ENCODE peak calls at places on chromosomes 2 and 18, in seven cellular contexts. Q, D, N, K, Y, P and F are unnamed samples.

GRCh38 chr2:195498176-195498575 is 158.8 kb upstream of the SLC39A10 start:
- DNase-seq in Q (peak), D (peak), N (no peak), K (peak), Y (no peak), P (no peak), F (no peak)

GRCh38 chr18:46740046-46740445 is 16.8 kb downstream of the ST8SIA5 start:
- DNase-seq in Q (no peak), D (no peak), N (no peak), K (no peak), Y (no peak), P (no peak), F (no peak)

GRCh38 chr2:29920130-29920577 is 1.2 kb downstream of the ALK start:
- DNase-seq in Q (peak), D (no peak), N (no peak), K (no peak), Y (no peak), P (no peak), F (peak)

GRCh38 chr18:66872277-66872676 is 268.4 kb upstream of the CDH19 start:
- DNase-seq in Q (no peak), D (no peak), N (peak), K (no peak), Y (no peak), P (no peak), F (no peak)

GRCh38 chr2:203492965-203493364 is 42.1 kb downstream of the RAPH1 start:
- DNase-seq in Q (no peak), D (no peak), N (no peak), K (no peak), Y (no peak), P (no peak), F (no peak)

GRCh38 chr2:96540136-96540535 is 3.6 kb downstream of the ARID5A start:
- DNase-seq in Q (no peak), D (no peak), N (peak), K (no peak), Y (no peak), P (no peak), F (no peak)

GRCh38 chr2:86022661-86023365 is 82.9 kb downstream of the POLR1A start:
- DNase-seq in Q (no peak), D (no peak), N (no peak), K (no peak), Y (peak), P (no peak), F (no peak)

GRCh38 chr18:75340206-75340605 is 87.3 kb downstream of the SMIM21 start:
- DNase-seq in Q (no peak), D (no peak), N (no peak), K (no peak), Y (no peak), P (no peak), F (no peak)

GRCh38 chr2:240643093-240643810 is 18.0 kb downstream of the GPR35 start:
- DNase-seq in Q (no peak), D (no peak), N (peak), K (no peak), Y (no peak), P (peak), F (no peak)

GRCh38 chr2:201363857-201364560 is 6.9 kb upstream of the FLACC1 start:
- DNase-seq in Q (peak), D (peak), N (peak), K (no peak), Y (peak), P (no peak), F (no peak)

GRCh38 chr2:55010149-55010591 is 40.1 kb downstream of the RTN4 start:
- DNase-seq in Q (peak), D (no peak), N (no peak), K (no peak), Y (peak), P (peak), F (peak)

GRCh38 chr2:198961555-198961954 is 496.2 kb downstream of the SATB2 start:
- DNase-seq in Q (no peak), D (no peak), N (no peak), K (no peak), Y (no peak), P (no peak), F (no peak)

GRCh38 chr2:234308814-234309195 is 188.1 kb downstream of the ARL4C start:
- DNase-seq in Q (no peak), D (no peak), N (no peak), K (no peak), Y (peak), P (peak), F (no peak)

GRCh38 chr2:60958361-60958760 is 59.2 kb upstream of the PEX13 start:
- DNase-seq in Q (no peak), D (no peak), N (no peak), K (no peak), Y (no peak), P (no peak), F (no peak)

GRCh38 chr2:96527052-96527964 is 9.2 kb upstream of the ARID5A start:
- DNase-seq in Q (no peak), D (no peak), N (peak), K (no peak), Y (no peak), P (peak), F (peak)

GRCh38 chr18:45291616-45292612 is 323.4 kb upstream of the SLC14A2 start:
- DNase-seq in Q (peak), D (no peak), N (peak), K (no peak), Y (no peak), P (no peak), F (no peak)

GRCh38 chr2:230779141-230779523 is 66.5 kb downstream of the CAB39 start:
- DNase-seq in Q (no peak), D (no peak), N (no peak), K (no peak), Y (no peak), P (no peak), F (no peak)

GRCh38 chr2:49693961-49694360 is 539.6 kb upstream of the FSHR start:
- DNase-seq in Q (no peak), D (no peak), N (no peak), K (no peak), Y (no peak), P (no peak), F (no peak)

GRCh38 chr2:241193276-241193675 is 4.8 kb downstream of the ANO7 start:
- DNase-seq in Q (no peak), D (no peak), N (no peak), K (no peak), Y (no peak), P (no peak), F (no peak)

GRCh38 chr2:12284037-12284436 is 432.7 kb upstream of the TRIB2 start:
- DNase-seq in Q (no peak), D (no peak), N (no peak), K (no peak), Y (no peak), P (no peak), F (no peak)

GRCh38 chr2:31967790-31968189 is 43.0 kb downstream of the MEMO1 start:
- DNase-seq in Q (no peak), D (no peak), N (no peak), K (no peak), Y (no peak), P (no peak), F (no peak)

GRCh38 chr2:106193491-106193976 is 567 bp downstream of the UXS1 start:
- DNase-seq in Q (peak), D (peak), N (peak), K (no peak), Y (no peak), P (peak), F (peak)

GRCh38 chr2:101697124-101697793 is at the start of gene MAP4K4:
- DNase-seq in Q (peak), D (peak), N (peak), K (peak), Y (no peak), P (peak), F (peak)

GRCh38 chr2:198314559-198315153 is 510.3 kb downstream of the PLCL1 start:
- DNase-seq in Q (peak), D (peak), N (no peak), K (no peak), Y (peak), P (no peak), F (no peak)

GRCh38 chr18:72762505-72763122 is 105.2 kb downstream of the NETO1 start:
- DNase-seq in Q (peak), D (peak), N (peak), K (no peak), Y (peak), P (no peak), F (no peak)

GRCh38 chr2:38446418-38446817 is 69.3 kb upstream of the ATL2 start:
- DNase-seq in Q (peak), D (no peak), N (no peak), K (no peak), Y (no peak), P (no peak), F (no peak)

GRCh38 chr2:226618875-226619605 is 180.6 kb downstream of the IRS1 start:
- DNase-seq in Q (no peak), D (peak), N (peak), K (no peak), Y (no peak), P (no peak), F (no peak)

GRCh38 chr18:55261253-55261652 is 302.0 kb upstream of the CCDC68 start:
- DNase-seq in Q (no peak), D (peak), N (no peak), K (no peak), Y (no peak), P (no peak), F (no peak)

GRCh38 chr18:76188097-76188496 is 306.9 kb downstream of the ZNF516 start:
- DNase-seq in Q (no peak), D (no peak), N (no peak), K (no peak), Y (no peak), P (no peak), F (no peak)

GRCh38 chr18:12637901-12638633 is 19.8 kb downstream of the SPIRE1 start:
- DNase-seq in Q (no peak), D (no peak), N (no peak), K (no peak), Y (no peak), P (no peak), F (no peak)
- TF ChIP-seq TAF1 in Q (no peak), D (no peak), N (no peak), K (no peak), Y (no peak), P (no peak), F (no peak)

DNA sequence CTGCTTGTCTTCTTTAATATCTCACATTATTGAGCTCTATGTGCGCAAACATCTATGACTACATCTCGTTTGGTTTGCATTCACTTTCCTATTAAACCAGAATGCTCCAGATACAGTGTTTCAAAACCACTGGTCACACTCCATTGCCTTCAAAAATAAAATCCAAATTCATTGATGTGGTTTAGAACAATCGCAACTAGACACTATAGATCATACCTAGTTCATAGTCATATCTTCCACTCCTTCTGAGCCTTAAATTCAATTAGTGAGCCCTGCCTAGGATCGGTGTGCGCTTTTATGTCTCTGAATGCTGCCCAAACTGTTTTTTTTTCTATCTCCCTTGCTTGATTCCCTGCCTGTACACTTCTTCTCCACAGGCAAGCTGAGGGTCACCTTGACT is 238.5 kb upstream of the RGPD4 start:
- DNase-seq in Q (no peak), D (no peak), N (no peak), K (no peak), Y (no peak), P (no peak), F (no peak)
- TF ChIP-seq TAF1 in Q (no peak), D (no peak), N (no peak), K (no peak), Y (no peak), P (no peak), F (no peak)

GRCh38 chr2:148876190-148876588 is 1.2 kb downstream of the KIF5C start:
- DNase-seq in Q (no peak), D (no peak), N (peak), K (no peak), Y (no peak), P (peak), F (no peak)

GRCh38 chr2:148877403-148877740 is 2.3 kb downstream of the KIF5C start:
- DNase-seq in Q (no peak), D (no peak), N (no peak), K (no peak), Y (no peak), P (no peak), F (no peak)

GRCh38 chr2:148875387-148876051 is 492 bp downstream of the KIF5C start:
- DNase-seq in Q (no peak), D (no peak), N (peak), K (no peak), Y (no peak), P (peak), F (no peak)

GRCh38 chr2:148874868-148875341 is at the start of gene KIF5C:
- DNase-seq in Q (peak), D (peak), N (peak), K (peak), Y (peak), P (peak), F (peak)

GRCh38 chr2:148876589-148877402 is 1.8 kb downstream of the KIF5C start:
- DNase-seq in Q (peak), D (peak), N (peak), K (peak), Y (no peak), P (peak), F (no peak)
- TF ChIP-seq TAF1 in Q (no peak), D (no peak), N (no peak), K (no peak), Y (no peak), P (no peak), F (no peak)

GRCh38 chr2:75483878-75484277 is 76.9 kb downstream of the EVA1A start:
- DNase-seq in Q (no peak), D (no peak), N (no peak), K (no peak), Y (no peak), P (no peak), F (no peak)

GRCh38 chr2:75484840-75485239 is 75.9 kb downstream of the EVA1A start:
- DNase-seq in Q (no peak), D (no peak), N (no peak), K (no peak), Y (no peak), P (no peak), F (no peak)

GRCh38 chr2:75482398-75482797 is 78.3 kb downstream of the EVA1A start:
- DNase-seq in Q (no peak), D (no peak), N (no peak), K (no peak), Y (no peak), P (no peak), F (no peak)

GRCh38 chr2:75476778-75477177 is 84.0 kb downstream of the EVA1A start:
- DNase-seq in Q (no peak), D (no peak), N (no peak), K (no peak), Y (no peak), P (no peak), F (no peak)

GRCh38 chr2:75481041-75481836 is 79.5 kb downstream of the EVA1A start:
- DNase-seq in Q (peak), D (peak), N (peak), K (no peak), Y (no peak), P (no peak), F (no peak)
- TF ChIP-seq TAF1 in Q (no peak), D (no peak), N (no peak), K (no peak), Y (no peak), P (no peak), F (no peak)

GRCh38 chr2:72923833-72924352 is 6.6 kb downstream of the EMX1 start:
- DNase-seq in Q (no peak), D (no peak), N (peak), K (no peak), Y (no peak), P (no peak), F (peak)

GRCh38 chr2:72927066-72927465 is 9.7 kb downstream of the EMX1 start:
- DNase-seq in Q (no peak), D (no peak), N (no peak), K (no peak), Y (no peak), P (no peak), F (no peak)

GRCh38 chr2:72925328-72925943 is 8.1 kb downstream of the EMX1 start:
- DNase-seq in Q (no peak), D (no peak), N (peak), K (no peak), Y (no peak), P (peak), F (peak)

GRCh38 chr2:72926368-72926767 is 9.0 kb downstream of the EMX1 start:
- DNase-seq in Q (no peak), D (no peak), N (no peak), K (no peak), Y (no peak), P (no peak), F (no peak)

DNA sequence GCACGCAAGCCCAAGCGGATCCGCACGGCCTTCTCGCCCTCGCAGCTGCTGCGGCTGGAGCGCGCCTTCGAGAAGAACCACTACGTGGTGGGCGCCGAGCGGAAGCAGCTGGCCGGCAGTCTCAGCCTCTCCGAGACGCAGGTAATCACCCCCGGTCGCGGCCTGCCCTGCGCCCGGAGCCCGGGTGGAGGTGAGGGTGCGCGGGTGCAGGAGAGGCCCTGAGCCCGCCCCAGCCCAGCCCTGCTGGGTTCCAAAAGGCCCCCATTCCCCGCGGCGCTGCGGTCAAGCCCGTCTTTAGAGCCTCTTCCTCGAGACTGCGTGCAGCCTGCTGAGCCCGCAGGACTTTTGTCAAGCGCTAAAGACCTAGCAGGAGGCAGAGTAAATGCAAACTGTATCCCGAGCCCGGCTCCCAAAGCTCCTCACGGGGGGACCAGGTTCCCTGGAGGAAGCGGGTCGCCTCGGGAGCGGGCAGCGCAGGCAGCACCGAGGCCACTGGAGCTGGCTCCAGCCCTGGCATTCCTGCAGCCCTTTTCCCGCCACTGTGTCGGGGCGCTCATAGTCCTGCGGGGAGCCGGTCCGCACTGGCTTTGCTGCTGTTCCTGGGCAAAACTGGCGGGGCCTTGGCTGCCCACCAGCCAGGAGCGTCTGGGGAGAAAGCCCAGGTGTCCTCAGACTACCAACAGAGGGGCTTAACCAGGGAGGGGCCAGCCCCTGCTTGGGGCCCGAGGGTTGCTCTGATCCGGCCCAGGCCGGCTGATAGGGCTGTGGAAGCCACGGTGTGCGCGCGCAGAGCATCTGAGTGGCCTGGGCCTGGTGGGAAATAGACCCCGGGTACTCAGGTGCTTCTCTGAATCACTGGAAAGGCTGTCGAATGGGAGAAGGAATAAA is 7.3 kb downstream of the EMX1 start:
- DNase-seq in Q (no peak), D (no peak), N (peak), K (no peak), Y (no peak), P (peak), F (no peak)
- TF ChIP-seq TAF1 in Q (no peak), D (no peak), N (no peak), K (no peak), Y (no peak), P (no peak), F (no peak)

GRCh38 chr18:6106116-6106645 is 210.9 kb upstream of the TMEM200C start:
- DNase-seq in Q (no peak), D (no peak), N (no peak), K (no peak), Y (no peak), P (no peak), F (no peak)

GRCh38 chr18:6103758-6104157 is 208.4 kb upstream of the TMEM200C start:
- DNase-seq in Q (no peak), D (no peak), N (no peak), K (no peak), Y (no peak), P (no peak), F (no peak)

GRCh38 chr18:6111726-6112125 is 216.4 kb upstream of the TMEM200C start:
- DNase-seq in Q (no peak), D (no peak), N (no peak), K (no peak), Y (no peak), P (no peak), F (no peak)

GRCh38 chr18:6109743-6110142 is 214.4 kb upstream of the TMEM200C start:
- DNase-seq in Q (no peak), D (no peak), N (no peak), K (no peak), Y (no peak), P (no peak), F (no peak)

GRCh38 chr18:6107794-6108193 is 212.5 kb upstream of the TMEM200C start:
- DNase-seq in Q (no peak), D (no peak), N (no peak), K (no peak), Y (no peak), P (no peak), F (no peak)
- TF ChIP-seq TAF1 in Q (no peak), D (no peak), N (no peak), K (no peak), Y (no peak), P (no peak), F (no peak)